ENCODE peak calls at places on chromosomes 12 and 14, in five cellular contexts. X is left cardiac atrium, K is cardiac fibroblast, Z is EH, J is left ventricle myocardium inferior. G is an unnamed sample.

GRCh38 chr14:89201645-89202044 is 215.4 kb downstream of the FOXN3 start:
- DNase-seq in X (no peak), K (no peak), Z (peak; percentile 22), J (no peak), G (no peak)

GRCh38 chr12:96153131-96153724 is 40.9 kb upstream of the ELK3 start:
- DNase-seq in X (no peak), K (no peak), Z (no peak), J (no peak), G (no peak)

GRCh38 chr12:119840617-119841016 is 36.5 kb downstream of the CIT start:
- DNase-seq in X (no peak), K (no peak), Z (no peak), J (no peak), G (no peak)

GRCh38 chr12:5187136-5187535 is 143.5 kb downstream of the KCNA5 start:
- DNase-seq in X (no peak), K (no peak), Z (no peak), J (no peak), G (no peak)

GRCh38 chr14:79144891-79145290 is 974.7 kb downstream of the NRXN3 start:
- DNase-seq in X (no peak), K (no peak), Z (peak; percentile 52), J (no peak), G (no peak)

GRCh38 chr12:14874882-14875281 is 10.8 kb downstream of the MGP start:
- DNase-seq in X (no peak), K (no peak), Z (no peak), J (no peak), G (no peak)

GRCh38 chr12:80189241-80189640 is 89.9 kb downstream of the OTOGL start:
- DNase-seq in X (no peak), K (peak; percentile 53), Z (peak; percentile 95), J (no peak), G (no peak)

GRCh38 chr14:76467843-76468242 is 91.9 kb downstream of the ESRRB start:
- DNase-seq in X (no peak), K (no peak), Z (no peak), J (no peak), G (no peak)

GRCh38 chr14:92340938-92341337 is 18.0 kb downstream of the SLC24A4 start:
- DNase-seq in X (no peak), K (no peak), Z (no peak), J (no peak), G (peak; percentile 11)